ENCODE peak calls at places on chromosomes 12 and 14, in eight cellular contexts. One of them, this sample, is unnamed.

GRCh38 chr14:23047042-23047634 is 5.1 kb downstream of the PSMB11 start:
- DNase-seq in activated CD4-positive, alpha-beta T cell treated with anti-CD3 and anti-CD28 coated beads for 1 hour: no peak
- DNase-seq in EL: peak
- DNase-seq in iris pigment epithelial cell: no peak
- DNase-seq in cardiac muscle cell: no peak
- DNase-seq in IMR-90: no peak
- DNase-seq in HuH-7: no peak
- DNase-seq in M059J: peak
- DNase-seq in this sample: peak

GRCh38 chr14:101022121-101022520 is 118.6 kb upstream of the RTL1 start:
- DNase-seq in cardiac muscle cell: no peak
- DNase-seq in EL: no peak
- DNase-seq in activated CD4-positive, alpha-beta T cell treated with anti-CD3 and anti-CD28 coated beads for 1 hour: no peak
- DNase-seq in M059J: no peak
- DNase-seq in IMR-90: no peak
- DNase-seq in iris pigment epithelial cell: no peak
- DNase-seq in HuH-7: no peak
- DNase-seq in this sample: no peak

GRCh38 chr14:101808020-101808641 is 46.6 kb downstream of the PPP2R5C start:
- DNase-seq in M059J: peak
- DNase-seq in cardiac muscle cell: peak
- DNase-seq in IMR-90: no peak
- DNase-seq in EL: peak
- DNase-seq in activated CD4-positive, alpha-beta T cell treated with anti-CD3 and anti-CD28 coated beads for 1 hour: no peak
- DNase-seq in HuH-7: no peak
- DNase-seq in iris pigment epithelial cell: no peak
- DNase-seq in this sample: no peak

GRCh38 chr14:58631720-58632119 is 6.0 kb upstream of the DACT1 start:
- DNase-seq in EL: no peak
- DNase-seq in iris pigment epithelial cell: no peak
- DNase-seq in HuH-7: no peak
- DNase-seq in cardiac muscle cell: no peak
- DNase-seq in M059J: no peak
- DNase-seq in activated CD4-positive, alpha-beta T cell treated with anti-CD3 and anti-CD28 coated beads for 1 hour: no peak
- DNase-seq in IMR-90: no peak
- DNase-seq in this sample: no peak

GRCh38 chr14:95516554-95517209 is at the start of gene SYNE3:
- DNase-seq in iris pigment epithelial cell: no peak
- DNase-seq in EL: peak
- DNase-seq in IMR-90: no peak
- DNase-seq in activated CD4-positive, alpha-beta T cell treated with anti-CD3 and anti-CD28 coated beads for 1 hour: no peak
- DNase-seq in M059J: no peak
- DNase-seq in HuH-7: peak
- DNase-seq in cardiac muscle cell: peak
- DNase-seq in this sample: no peak

GRCh38 chr12:60539592-60539991 is 943.8 kb downstream of the SLC16A7 start:
- DNase-seq in cardiac muscle cell: no peak
- DNase-seq in activated CD4-positive, alpha-beta T cell treated with anti-CD3 and anti-CD28 coated beads for 1 hour: no peak
- DNase-seq in IMR-90: no peak
- DNase-seq in iris pigment epithelial cell: peak
- DNase-seq in EL: peak
- DNase-seq in M059J: peak
- DNase-seq in HuH-7: no peak
- DNase-seq in this sample: no peak

GRCh38 chr14:35123388-35123703 is 994 bp downstream of the PRORP start:
- DNase-seq in cardiac muscle cell: no peak
- DNase-seq in EL: no peak
- DNase-seq in HuH-7: no peak
- DNase-seq in M059J: peak
- DNase-seq in activated CD4-positive, alpha-beta T cell treated with anti-CD3 and anti-CD28 coated beads for 1 hour: no peak
- DNase-seq in IMR-90: no peak
- DNase-seq in iris pigment epithelial cell: no peak
- DNase-seq in this sample: no peak

GRCh38 chr12:52285172-52285745 is 6.1 kb downstream of the KRT81 start:
- DNase-seq in iris pigment epithelial cell: no peak
- DNase-seq in IMR-90: peak
- DNase-seq in M059J: peak
- DNase-seq in cardiac muscle cell: no peak
- DNase-seq in HuH-7: no peak
- DNase-seq in activated CD4-positive, alpha-beta T cell treated with anti-CD3 and anti-CD28 coated beads for 1 hour: no peak
- DNase-seq in EL: peak
- DNase-seq in this sample: no peak

GRCh38 chr12:51219345-51219744 is 1.5 kb upstream of the POU6F1 start:
- DNase-seq in cardiac muscle cell: no peak
- DNase-seq in M059J: no peak
- DNase-seq in iris pigment epithelial cell: no peak
- DNase-seq in IMR-90: no peak
- DNase-seq in EL: no peak
- DNase-seq in HuH-7: no peak
- DNase-seq in activated CD4-positive, alpha-beta T cell treated with anti-CD3 and anti-CD28 coated beads for 1 hour: no peak
- DNase-seq in this sample: no peak

GRCh38 chr12:21940972-21941521 is at the start of gene ABCC9:
- DNase-seq in M059J: no peak
- DNase-seq in activated CD4-positive, alpha-beta T cell treated with anti-CD3 and anti-CD28 coated beads for 1 hour: no peak
- DNase-seq in EL: peak
- DNase-seq in iris pigment epithelial cell: peak
- DNase-seq in HuH-7: peak
- DNase-seq in cardiac muscle cell: peak
- DNase-seq in IMR-90: peak
- DNase-seq in this sample: peak

GRCh38 chr12:97643961-97644360 is 181.4 kb downstream of the RMST start:
- DNase-seq in cardiac muscle cell: peak
- DNase-seq in M059J: no peak
- DNase-seq in activated CD4-positive, alpha-beta T cell treated with anti-CD3 and anti-CD28 coated beads for 1 hour: no peak
- DNase-seq in EL: no peak
- DNase-seq in IMR-90: no peak
- DNase-seq in iris pigment epithelial cell: no peak
- DNase-seq in HuH-7: no peak
- DNase-seq in this sample: no peak

GRCh38 chr14:22871962-22872832 is 657 bp downstream of the LRP10 start:
- DNase-seq in activated CD4-positive, alpha-beta T cell treated with anti-CD3 and anti-CD28 coated beads for 1 hour: peak
- DNase-seq in iris pigment epithelial cell: peak
- DNase-seq in M059J: peak
- DNase-seq in EL: peak
- DNase-seq in cardiac muscle cell: peak
- DNase-seq in IMR-90: peak
- DNase-seq in HuH-7: peak
- DNase-seq in this sample: peak

GRCh38 chr14:45085004-45085403 is 1.1 kb downstream of the PRPF39 start:
- DNase-seq in iris pigment epithelial cell: peak
- DNase-seq in cardiac muscle cell: peak
- DNase-seq in EL: peak
- DNase-seq in activated CD4-positive, alpha-beta T cell treated with anti-CD3 and anti-CD28 coated beads for 1 hour: no peak
- DNase-seq in HuH-7: peak
- DNase-seq in IMR-90: peak
- DNase-seq in M059J: peak
- DNase-seq in this sample: peak

GRCh38 chr12:9244894-9245293 is 36.7 kb upstream of the PZP start:
- DNase-seq in M059J: peak
- DNase-seq in cardiac muscle cell: no peak
- DNase-seq in iris pigment epithelial cell: no peak
- DNase-seq in IMR-90: no peak
- DNase-seq in activated CD4-positive, alpha-beta T cell treated with anti-CD3 and anti-CD28 coated beads for 1 hour: no peak
- DNase-seq in HuH-7: no peak
- DNase-seq in EL: no peak
- DNase-seq in this sample: no peak

GRCh38 chr12:51028126-51028810 is 2.1 kb upstream of the SLC11A2 start:
- DNase-seq in M059J: peak
- DNase-seq in HuH-7: peak
- DNase-seq in EL: peak
- DNase-seq in cardiac muscle cell: peak
- DNase-seq in IMR-90: peak
- DNase-seq in iris pigment epithelial cell: peak
- DNase-seq in activated CD4-positive, alpha-beta T cell treated with anti-CD3 and anti-CD28 coated beads for 1 hour: no peak
- DNase-seq in this sample: peak

GRCh38 chr12:44869503-44869902 is 6.6 kb downstream of the NELL2 start:
- DNase-seq in activated CD4-positive, alpha-beta T cell treated with anti-CD3 and anti-CD28 coated beads for 1 hour: no peak
- DNase-seq in HuH-7: no peak
- DNase-seq in M059J: no peak
- DNase-seq in IMR-90: no peak
- DNase-seq in iris pigment epithelial cell: no peak
- DNase-seq in EL: no peak
- DNase-seq in cardiac muscle cell: no peak
- DNase-seq in this sample: no peak

GRCh38 chr14:34857689-34858449 is 17.3 kb downstream of the BAZ1A start:
- DNase-seq in cardiac muscle cell: no peak
- DNase-seq in EL: no peak
- DNase-seq in M059J: no peak
- DNase-seq in IMR-90: no peak
- DNase-seq in activated CD4-positive, alpha-beta T cell treated with anti-CD3 and anti-CD28 coated beads for 1 hour: no peak
- DNase-seq in HuH-7: no peak
- DNase-seq in iris pigment epithelial cell: no peak
- DNase-seq in this sample: no peak

GRCh38 chr12:91984571-91984970 is 161.1 kb downstream of the BTG1 start:
- DNase-seq in M059J: peak
- DNase-seq in cardiac muscle cell: no peak
- DNase-seq in HuH-7: no peak
- DNase-seq in EL: peak
- DNase-seq in activated CD4-positive, alpha-beta T cell treated with anti-CD3 and anti-CD28 coated beads for 1 hour: no peak
- DNase-seq in IMR-90: peak
- DNase-seq in iris pigment epithelial cell: peak
- DNase-seq in this sample: peak

GRCh38 chr12:12821975-12822374 is 8.8 kb downstream of the DDX47 start:
- DNase-seq in iris pigment epithelial cell: no peak
- DNase-seq in IMR-90: no peak
- DNase-seq in EL: no peak
- DNase-seq in activated CD4-positive, alpha-beta T cell treated with anti-CD3 and anti-CD28 coated beads for 1 hour: no peak
- DNase-seq in M059J: no peak
- DNase-seq in cardiac muscle cell: no peak
- DNase-seq in HuH-7: no peak
- DNase-seq in this sample: no peak

GRCh38 chr12:106032141-106032925 is 106.4 kb downstream of the NUAK1 start:
- DNase-seq in activated CD4-positive, alpha-beta T cell treated with anti-CD3 and anti-CD28 coated beads for 1 hour: no peak
- DNase-seq in M059J: peak
- DNase-seq in EL: no peak
- DNase-seq in cardiac muscle cell: no peak
- DNase-seq in iris pigment epithelial cell: no peak
- DNase-seq in IMR-90: peak
- DNase-seq in HuH-7: peak
- DNase-seq in this sample: no peak

GRCh38 chr14:51630987-51631386 is 20.7 kb upstream of the FRMD6 start:
- DNase-seq in iris pigment epithelial cell: no peak
- DNase-seq in cardiac muscle cell: no peak
- DNase-seq in IMR-90: no peak
- DNase-seq in activated CD4-positive, alpha-beta T cell treated with anti-CD3 and anti-CD28 coated beads for 1 hour: no peak
- DNase-seq in M059J: no peak
- DNase-seq in EL: no peak
- DNase-seq in HuH-7: no peak
- DNase-seq in this sample: no peak

GRCh38 chr14:91649930-91650329 is 82.0 kb downstream of the CATSPERB start:
- DNase-seq in activated CD4-positive, alpha-beta T cell treated with anti-CD3 and anti-CD28 coated beads for 1 hour: no peak
- DNase-seq in IMR-90: peak
- DNase-seq in EL: peak
- DNase-seq in cardiac muscle cell: peak
- DNase-seq in M059J: peak
- DNase-seq in HuH-7: peak
- DNase-seq in iris pigment epithelial cell: peak
- DNase-seq in this sample: peak

GRCh38 chr12:5509557-5509956 is 77.6 kb downstream of the NTF3 start:
- DNase-seq in IMR-90: no peak
- DNase-seq in M059J: no peak
- DNase-seq in iris pigment epithelial cell: no peak
- DNase-seq in EL: no peak
- DNase-seq in cardiac muscle cell: no peak
- DNase-seq in HuH-7: no peak
- DNase-seq in activated CD4-positive, alpha-beta T cell treated with anti-CD3 and anti-CD28 coated beads for 1 hour: no peak
- DNase-seq in this sample: no peak

GRCh38 chr12:52522346-52523011 is 2.3 kb upstream of the KRT5 start:
- DNase-seq in iris pigment epithelial cell: no peak
- DNase-seq in HuH-7: no peak
- DNase-seq in EL: peak
- DNase-seq in activated CD4-positive, alpha-beta T cell treated with anti-CD3 and anti-CD28 coated beads for 1 hour: no peak
- DNase-seq in IMR-90: no peak
- DNase-seq in cardiac muscle cell: no peak
- DNase-seq in M059J: peak
- DNase-seq in this sample: peak

GRCh38 chr14:72243894-72244293 is 311.7 kb downstream of the RGS6 start:
- DNase-seq in IMR-90: no peak
- DNase-seq in iris pigment epithelial cell: no peak
- DNase-seq in activated CD4-positive, alpha-beta T cell treated with anti-CD3 and anti-CD28 coated beads for 1 hour: no peak
- DNase-seq in HuH-7: no peak
- DNase-seq in cardiac muscle cell: no peak
- DNase-seq in M059J: no peak
- DNase-seq in EL: no peak
- DNase-seq in this sample: no peak

GRCh38 chr12:124640096-124640495 is 72.7 kb upstream of the NCOR2 start:
- DNase-seq in M059J: peak
- DNase-seq in activated CD4-positive, alpha-beta T cell treated with anti-CD3 and anti-CD28 coated beads for 1 hour: no peak
- DNase-seq in IMR-90: peak
- DNase-seq in HuH-7: no peak
- DNase-seq in cardiac muscle cell: no peak
- DNase-seq in EL: peak
- DNase-seq in iris pigment epithelial cell: peak
- DNase-seq in this sample: peak

GRCh38 chr12:18696971-18697602 is 40.7 kb downstream of the PLCZ1 start:
- DNase-seq in iris pigment epithelial cell: peak
- DNase-seq in activated CD4-positive, alpha-beta T cell treated with anti-CD3 and anti-CD28 coated beads for 1 hour: no peak
- DNase-seq in M059J: peak
- DNase-seq in IMR-90: peak
- DNase-seq in cardiac muscle cell: no peak
- DNase-seq in HuH-7: no peak
- DNase-seq in EL: peak
- DNase-seq in this sample: peak